ENCODE peak calls at places on chromosome 17, in seven cellular contexts. A, M, Z, U, V, J and N are unnamed samples.

GRCh38 chr17:45942284-45942683 is 47.9 kb downstream of the MAPT start:
- DNase-seq in A (no peak), M (no peak), Z (no peak), U (no peak), V (peak; percentile 48), J (no peak), N (peak; percentile 95)

GRCh38 chr17:59810894-59811153 is 81.9 kb downstream of the TUBD1 start:
- DNase-seq in A (no peak), M (no peak), Z (no peak), U (no peak), V (no peak), J (no peak), N (no peak)

GRCh38 chr17:9668532-9668931 is 23.2 kb downstream of the USP43 start:
- DNase-seq in A (no peak), M (peak; percentile 90), Z (no peak), U (no peak), V (no peak), J (no peak), N (no peak)

GRCh38 chr17:70054961-70055360 is 20.1 kb upstream of the KCNJ16 start:
- DNase-seq in A (no peak), M (no peak), Z (no peak), U (no peak), V (no peak), J (no peak), N (no peak)

GRCh38 chr17:8900626-8901585 is 33.4 kb upstream of the PIK3R6 start:
- DNase-seq in A (no peak), M (no peak), Z (no peak), U (no peak), V (no peak), J (no peak), N (no peak)

GRCh38 chr17:40646791-40647548 is 648 bp downstream of the SMARCE1 start:
- DNase-seq in A (peak; percentile 32), M (peak; percentile 64), Z (no peak), U (no peak), V (no peak), J (peak; percentile 19), N (no peak)

GRCh38 chr17:58870747-58871146 is 115.1 kb downstream of the PPM1E start:
- DNase-seq in A (no peak), M (peak; percentile 8), Z (no peak), U (peak; percentile 13), V (no peak), J (no peak), N (no peak)

GRCh38 chr17:19346351-19347255 is 15.9 kb downstream of the B9D1 start:
- DNase-seq in A (no peak), M (peak; percentile 68), Z (peak; percentile 47), U (peak; percentile 84), V (peak; percentile 42), J (no peak), N (peak; percentile 77)

GRCh38 chr17:63222655-63223054 is 223.5 kb downstream of the CYB561 start:
- DNase-seq in A (no peak), M (peak; percentile 23), Z (no peak), U (peak; percentile 14), V (no peak), J (no peak), N (no peak)

GRCh38 chr17:49631496-49631895 is 46.4 kb downstream of the SPOP start:
- DNase-seq in A (no peak), M (no peak), Z (no peak), U (no peak), V (no peak), J (no peak), N (no peak)

GRCh38 chr17:34665803-34666763 is 86.7 kb downstream of the TMEM132E start:
- DNase-seq in A (no peak), M (no peak), Z (no peak), U (no peak), V (no peak), J (no peak), N (no peak)

GRCh38 chr17:58420841-58421240 is 3.5 kb upstream of the RNF43 start:
- DNase-seq in A (no peak), M (no peak), Z (no peak), U (no peak), V (no peak), J (no peak), N (no peak)

GRCh38 chr17:3818786-3819185 is 17.8 kb upstream of the ITGAE start:
- DNase-seq in A (no peak), M (peak; percentile 42), Z (no peak), U (no peak), V (no peak), J (no peak), N (no peak)

GRCh38 chr17:12666718-12667117 is 1.0 kb downstream of the MYOCD start:
- DNase-seq in A (no peak), M (no peak), Z (no peak), U (no peak), V (no peak), J (no peak), N (no peak)

GRCh38 chr17:63775420-63775819 is 1.4 kb downstream of the DDX42 start:
- DNase-seq in A (no peak), M (no peak), Z (no peak), U (no peak), V (no peak), J (no peak), N (no peak)

GRCh38 chr17:9810100-9810949 is 11.6 kb downstream of the GSG1L2 start:
- DNase-seq in A (no peak), M (no peak), Z (no peak), U (no peak), V (no peak), J (no peak), N (no peak)

GRCh38 chr17:83052241-83052564 is 27.2 kb upstream of the METRNL start:
- DNase-seq in A (no peak), M (no peak), Z (no peak), U (no peak), V (no peak), J (no peak), N (no peak)
- H3K4me3 ChIP-seq in A (peak overlapping the region; percentile 44), M (peak overlapping the region; percentile 61), Z (peak overlapping the region; percentile 77), U (peak overlapping the region; percentile 41), V (peak overlapping the region; percentile 15), J (no peak overlapping the region), N (peak overlapping the region; percentile 80)

DNA sequence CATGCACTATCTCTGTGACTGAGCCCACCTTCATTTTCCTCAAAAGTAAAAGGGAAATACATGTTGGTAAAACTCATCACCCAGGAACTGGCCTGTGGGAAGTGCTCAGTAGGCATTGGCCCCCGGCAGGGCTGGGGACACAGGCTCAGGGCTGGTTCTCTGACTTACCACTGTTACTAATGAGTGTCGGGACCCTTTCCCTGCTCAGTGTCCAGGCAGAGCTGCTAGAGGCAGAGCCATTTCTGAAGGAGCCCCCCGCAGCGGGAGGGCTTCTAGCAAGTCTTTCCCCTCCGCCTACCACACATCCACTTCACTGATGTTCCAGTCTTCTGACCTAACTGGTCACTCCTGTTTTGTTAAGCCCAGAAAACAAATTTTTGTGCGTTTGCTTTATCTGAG is 1.7 kb upstream of the PEMT start:
- DNase-seq in A (no peak), M (no peak), Z (no peak), U (no peak), V (no peak), J (no peak), N (no peak)
- H3K4me3 ChIP-seq in A (no peak overlapping the region), M (no peak overlapping the region), Z (no peak overlapping the region), U (peak overlapping the region; percentile 86), V (no peak overlapping the region), J (no peak overlapping the region), N (peak overlapping the region; percentile 96)

GRCh38 chr17:78383725-78384471 is 5.4 kb downstream of the PGS1 start:
- DNase-seq in A (peak; percentile 16), M (peak; percentile 99), Z (peak; percentile 90), U (no peak), V (peak; percentile 67), J (no peak), N (peak; percentile 91)

GRCh38 chr17:78384479-78385175 is 6.2 kb downstream of the PGS1 start:
- DNase-seq in A (no peak), M (no peak), Z (no peak), U (no peak), V (no peak), J (no peak), N (no peak)

GRCh38 chr17:78379134-78379497 is 667 bp downstream of the PGS1 start:
- DNase-seq in A (no peak), M (peak; percentile 92), Z (no peak), U (no peak), V (no peak), J (no peak), N (no peak)

GRCh38 chr17:78380370-78380769 is 1.9 kb downstream of the PGS1 start:
- DNase-seq in A (no peak), M (no peak), Z (no peak), U (no peak), V (no peak), J (no peak), N (no peak)

DNA sequence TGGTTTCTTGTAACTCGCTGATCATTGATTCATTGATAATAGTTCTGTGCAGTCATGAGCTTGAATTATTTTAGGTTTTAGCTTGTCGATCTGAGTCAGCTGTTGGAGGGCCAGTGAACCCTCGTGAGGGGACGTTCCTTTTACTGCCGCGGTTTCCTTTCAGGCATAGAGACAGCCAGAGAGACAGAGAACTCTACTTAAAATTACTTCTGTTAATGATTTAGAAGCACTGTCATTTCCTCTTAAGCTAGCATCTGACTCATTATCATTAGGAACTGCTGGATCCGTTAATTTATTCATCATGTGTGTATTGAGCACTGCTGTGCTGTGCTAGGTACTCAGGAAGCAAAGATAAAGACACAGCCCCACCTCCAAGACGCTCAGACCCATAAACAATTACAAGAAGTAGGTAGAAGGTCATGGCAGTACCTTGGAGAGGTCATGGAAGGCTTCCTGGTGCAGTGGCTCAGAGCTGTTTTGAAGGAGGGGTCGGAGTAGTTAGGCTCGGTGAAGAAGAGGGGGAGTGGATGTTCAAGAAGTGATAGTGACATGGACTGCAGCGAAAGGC is 3.2 kb downstream of the PGS1 start:
- DNase-seq in A (peak; percentile 43), M (no peak), Z (no peak), U (no peak), V (no peak), J (peak; percentile 84), N (no peak)
- H3K4me3 ChIP-seq in A (peak overlapping the region; percentile 76), M (no peak overlapping the region), Z (peak overlapping the region; percentile 15), U (no peak overlapping the region), V (no peak overlapping the region), J (no peak overlapping the region), N (no peak overlapping the region)

GRCh38 chr17:7382901-7383300 is 2.0 kb downstream of the TNK1 start:
- DNase-seq in A (no peak), M (no peak), Z (no peak), U (no peak), V (no peak), J (no peak), N (no peak)

GRCh38 chr17:7380855-7381683 is at the start of gene TNK1:
- DNase-seq in A (no peak), M (no peak), Z (peak; percentile 88), U (no peak), V (peak; percentile 87), J (peak; percentile 85), N (peak; percentile 67)

GRCh38 chr17:7384489-7385081 is 3.7 kb downstream of the TNK1 start:
- DNase-seq in A (no peak), M (no peak), Z (no peak), U (no peak), V (no peak), J (no peak), N (no peak)

GRCh38 chr17:7383742-7384488 is 3.0 kb downstream of the TNK1 start:
- DNase-seq in A (peak; percentile 78), M (no peak), Z (no peak), U (no peak), V (peak; percentile 54), J (peak; percentile 31), N (peak; percentile 60)

DNA sequence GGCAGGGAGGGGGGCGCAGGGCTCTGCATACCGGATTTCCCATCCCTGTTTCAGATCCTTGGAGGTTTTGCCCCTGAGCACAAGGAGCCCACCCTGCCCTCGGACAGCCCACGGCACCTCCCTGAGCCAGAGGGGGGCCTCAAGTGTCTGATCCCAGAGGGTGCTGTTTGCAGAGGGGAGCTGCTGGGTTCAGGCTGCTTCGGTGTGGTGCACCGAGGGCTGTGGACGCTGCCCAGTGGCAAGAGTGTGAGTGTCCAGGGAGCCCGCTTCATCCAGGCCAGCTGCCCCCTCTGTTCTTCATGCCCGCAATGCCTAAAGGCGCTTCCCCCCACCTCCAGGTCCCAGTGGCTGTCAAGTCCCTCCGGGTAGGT is 2.5 kb downstream of the TNK1 start:
- DNase-seq in A (no peak), M (no peak), Z (no peak), U (no peak), V (no peak), J (no peak), N (no peak)
- H3K4me3 ChIP-seq in A (no peak overlapping the region), M (no peak overlapping the region), Z (peak overlapping the region; percentile 48), U (no peak overlapping the region), V (no peak overlapping the region), J (no peak overlapping the region), N (peak overlapping the region; percentile 52)